ENCODE peak calls at places on chromosome 14, in ten cellular contexts. P, E, I, F, A, S, C, J, G and R are unnamed samples.

GRCh38 chr14:104723651-104724406 is at the start of gene ADSS1:
- DNase-seq in C (peak; percentile 7), G (peak; percentile 86), P (peak; percentile 79), E (peak; percentile 67), F (peak; percentile 87), S (peak; percentile 43), A (peak; percentile 92), J (no peak), I (peak; percentile 50), R (peak; percentile 57)

GRCh38 chr14:73339206-73339605 is 101.9 kb downstream of the PAPLN start:
- DNase-seq in J (no peak), I (no peak), S (no peak), P (no peak), A (no peak), G (no peak), E (no peak), F (no peak), C (no peak), R (no peak)

GRCh38 chr14:21098892-21099595 is 589 bp upstream of the ZNF219 start:
- DNase-seq in C (no peak), P (no peak), I (no peak), S (no peak), E (no peak), J (no peak), G (no peak), F (no peak), A (no peak), R (no peak)

GRCh38 chr14:104925941-104926609 is 1.4 kb downstream of the PLD4 start:
- DNase-seq in I (no peak), P (no peak), G (no peak), E (no peak), S (no peak), J (no peak), A (no peak), C (no peak), F (no peak), R (no peak)

GRCh38 chr14:68961361-68961760 is 17.7 kb downstream of the ACTN1 start:
- DNase-seq in E (no peak), P (no peak), C (no peak), F (no peak), I (no peak), S (no peak), G (no peak), A (no peak), J (no peak), R (no peak)

GRCh38 chr14:37610945-37611523 is 15.6 kb downstream of the TTC6 start:
- DNase-seq in F (no peak), I (no peak), A (no peak), G (no peak), J (no peak), S (no peak), P (no peak), C (no peak), E (no peak), R (no peak)

GRCh38 chr14:79407572-79407971 is 803.7 kb downstream of the DIO2 start:
- DNase-seq in I (no peak), J (no peak), A (no peak), E (no peak), F (no peak), G (no peak), S (no peak), C (no peak), P (no peak), R (no peak)

GRCh38 chr14:33692762-33693161 is 258.1 kb downstream of the EGLN3 start:
- DNase-seq in E (no peak), P (no peak), C (peak; percentile 74), F (no peak), I (no peak), G (no peak), S (no peak), A (no peak), J (no peak), R (no peak)

GRCh38 chr14:25411933-25412757 is 362.2 kb upstream of the STXBP6 start:
- DNase-seq in C (no peak), I (no peak), A (no peak), F (no peak), J (no peak), S (no peak), G (no peak), E (no peak), P (peak; percentile 30), R (no peak)

GRCh38 chr14:73786942-73787759 is 64.5 kb upstream of the PTGR2 start:
- DNase-seq in G (peak; percentile 86), I (peak; percentile 48), C (no peak), P (peak; percentile 73), S (peak; percentile 53), F (peak; percentile 82), A (peak; percentile 92), J (no peak), E (peak; percentile 73), R (no peak)

GRCh38 chr14:79544671-79545070 is 666.6 kb downstream of the DIO2 start:
- DNase-seq in P (no peak), C (no peak), S (no peak), F (no peak), E (no peak), I (no peak), J (no peak), G (no peak), A (no peak), R (no peak)